ENCODE peak calls at places on chromosomes 1 and 21, in five cellular contexts. W is MM.1S, U is fibroblast of lung, L is kidney, H is transverse colon. C is an unnamed sample. For H3K4me1, the result is how much of the 10 kb centered on the place peaks cover.

GRCh38 chr1:244347942-244348341 is 103.8 kb downstream of the ADSS2 start:
- DNase-seq in W (no peak), U (no peak), L (no peak), H (peak), C (no peak)

GRCh38 chr21:27339902-27340301 is 373.0 kb upstream of the ADAMTS5 start:
- DNase-seq in W (no peak), U (peak), L (no peak), H (no peak), C (no peak)

GRCh38 chr1:24374891-24375786 is 38.4 kb downstream of the STPG1 start:
- DNase-seq in W (no peak), U (no peak), L (no peak), H (no peak), C (peak)

GRCh38 chr1:198934901-198935301 is 296.1 kb downstream of the PTPRC start:
- DNase-seq in W (no peak), U (no peak), L (no peak), H (no peak), C (no peak)

GRCh38 chr1:202164271-202165037 is 4.1 kb upstream of the PTPN7 start:
- DNase-seq in W (no peak), U (no peak), L (peak), H (peak), C (no peak)

GRCh38 chr1:167701510-167701909 is 20.3 kb upstream of the MPZL1 start:
- DNase-seq in W (no peak), U (no peak), L (no peak), H (no peak), C (no peak)

GRCh38 chr1:203278087-203278884 is 27.0 kb upstream of the BTG2 start:
- DNase-seq in W (peak), U (peak), L (peak), H (peak), C (no peak)

GRCh38 chr1:1974834-1975233 is 28.8 kb downstream of the CFAP74 start:
- DNase-seq in W (no peak), U (no peak), L (no peak), H (no peak), C (no peak)

GRCh38 chr1:53381790-53382401 is 54.0 kb upstream of the LRP8 start:
- DNase-seq in W (no peak), U (peak), L (peak), H (no peak), C (peak)

GRCh38 chr1:46263146-46263545 is 15.6 kb downstream of the RAD54L start:
- DNase-seq in W (no peak), U (no peak), L (no peak), H (no peak), C (no peak)

GRCh38 chr1:45348020-45348419 is 7.8 kb upstream of the MUTYH start:
- DNase-seq in W (no peak), U (no peak), L (no peak), H (no peak), C (no peak)

GRCh38 chr1:94947453-94947852 is 20.5 kb upstream of the CNN3 start:
- DNase-seq in W (no peak), U (peak), L (no peak), H (no peak), C (no peak)

GRCh38 chr1:152252157-152252556 is 28.2 kb upstream of the HRNR start:
- DNase-seq in W (no peak), U (no peak), L (no peak), H (no peak), C (no peak)

GRCh38 chr1:214331827-214332423 is 51.0 kb downstream of the SMYD2 start:
- DNase-seq in W (peak), U (peak), L (no peak), H (peak), C (peak)

GRCh38 chr1:152111515-152111968 is 3.7 kb downstream of the TCHH start:
- DNase-seq in W (peak), U (peak), L (peak), H (no peak), C (no peak)

GRCh38 chr1:38586993-38587646 is 272.5 kb downstream of the RRAGC start:
- DNase-seq in W (peak), U (peak), L (no peak), H (peak), C (peak)

GRCh38 chr1:58282623-58283022 is 263.9 kb downstream of the OMA1 start:
- DNase-seq in W (no peak), U (no peak), L (no peak), H (no peak), C (no peak)

GRCh38 chr1:119893827-119894700 is 2.3 kb downstream of the ADAM30 start:
- DNase-seq in W (no peak), U (no peak), L (no peak), H (no peak), C (no peak)

GRCh38 chr1:31574749-31575372 is 1.5 kb upstream of the TINAGL1 start:
- DNase-seq in W (no peak), U (no peak), L (no peak), H (no peak), C (no peak)
- TF ChIP-seq CTCF in W (no peak), U (no peak), L (no peak), H (no peak), C (no peak)

DNA sequence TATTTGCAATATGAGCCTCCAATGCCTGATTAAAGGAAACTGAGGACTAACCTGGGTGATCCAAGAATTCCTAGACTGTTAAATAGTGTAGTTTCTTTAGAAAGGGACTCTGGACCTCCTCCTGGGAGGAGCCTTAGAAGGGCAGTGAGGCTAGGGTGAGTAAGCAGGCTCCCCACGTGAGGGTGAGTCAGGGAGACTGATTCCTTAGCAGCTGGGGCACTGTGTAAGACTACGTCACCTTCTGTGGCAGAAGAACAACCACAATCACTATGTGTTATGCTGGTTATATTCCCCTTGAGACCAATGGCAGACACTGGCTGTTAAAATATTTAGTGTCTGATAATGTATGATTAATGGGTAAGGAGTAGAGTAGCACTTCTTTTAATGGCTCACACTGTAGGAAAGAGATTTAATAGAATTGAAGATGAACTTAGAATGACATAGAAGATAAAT is 53.3 kb upstream of the SYT14 start:
- DNase-seq in W (no peak), U (peak), L (peak), H (no peak), C (peak)
- H3K4me3 ChIP-seq in W (no peak), U (no peak), L (no peak), H (no peak), C (no peak)

GRCh38 chr1:209650454-209650853 is 1.8 kb downstream of the LAMB3 start:
- DNase-seq in W (no peak), U (no peak), L (no peak), H (no peak), C (no peak)
- H3K4me1 ChIP-seq in W (under half), U (under half), L (under half), H (half or more), C (under half)

GRCh38 chr1:228358039-228358763 is 48.4 kb downstream of the TRIM11 start:
- DNase-seq in W (no peak), U (no peak), L (no peak), H (no peak), C (no peak)

GRCh38 chr1:228360533-228361313 is 45.9 kb downstream of the TRIM11 start:
- DNase-seq in W (no peak), U (no peak), L (peak), H (no peak), C (no peak)

GRCh38 chr1:228359613-228360532 is 46.8 kb downstream of the TRIM11 start:
- DNase-seq in W (no peak), U (no peak), L (peak), H (no peak), C (no peak)

GRCh38 chr1:228361314-228362140 is 45.1 kb downstream of the TRIM11 start:
- DNase-seq in W (no peak), U (no peak), L (peak), H (no peak), C (no peak)

GRCh38 chr1:228358764-228359612 is 47.6 kb downstream of the TRIM11 start:
- DNase-seq in W (no peak), U (no peak), L (no peak), H (no peak), C (no peak)
- TF ChIP-seq CTCF in W (no peak), U (no peak), L (no peak), H (no peak), C (no peak)

GRCh38 chr1:8022395-8023286 is 3.5 kb downstream of the ERRFI1 start:
- DNase-seq in W (no peak), U (peak), L (no peak), H (no peak), C (no peak)
- H3K4me3 ChIP-seq in W (no peak), U (peak), L (peak), H (no peak), C (peak)

GRCh38 chr1:64269558-64269884 is 66.1 kb downstream of the UBE2U start:
- DNase-seq in W (no peak), U (no peak), L (no peak), H (no peak), C (no peak)

GRCh38 chr1:64265141-64265540 is 61.7 kb downstream of the UBE2U start:
- DNase-seq in W (no peak), U (no peak), L (no peak), H (no peak), C (no peak)

GRCh38 chr1:64268653-64269557 is 65.5 kb downstream of the UBE2U start:
- DNase-seq in W (peak), U (peak), L (no peak), H (peak), C (peak)

GRCh38 chr1:64263856-64264255 is 60.4 kb downstream of the UBE2U start:
- DNase-seq in W (no peak), U (no peak), L (no peak), H (no peak), C (no peak)

GRCh38 chr1:64266941-64267340 is 63.5 kb downstream of the UBE2U start:
- DNase-seq in W (no peak), U (no peak), L (no peak), H (no peak), C (no peak)
- H3K4me1 ChIP-seq in W (under half), U (under half), L (under half), H (under half), C (under half)

DNA sequence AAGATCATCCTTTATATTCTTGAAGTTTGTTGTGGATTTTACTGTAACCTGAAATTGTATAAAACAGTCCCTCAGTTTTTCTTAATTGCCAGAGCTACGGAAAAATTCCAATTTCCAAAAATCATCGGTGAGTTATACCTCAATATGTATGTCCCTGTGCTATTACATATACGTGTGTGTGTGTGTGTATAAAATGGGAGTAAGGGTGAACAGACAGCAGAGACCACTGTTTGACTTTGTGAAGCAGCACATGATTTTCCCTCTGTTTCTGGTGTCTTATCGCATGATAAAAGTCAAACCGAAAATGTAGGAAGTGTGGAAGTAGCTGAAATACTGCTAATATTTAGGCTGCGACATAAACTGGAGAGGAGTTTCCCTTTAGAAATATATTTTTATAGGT is 1.2 kb downstream of the OR2T1 start:
- DNase-seq in W (no peak), U (no peak), L (no peak), H (no peak), C (peak)
- TF ChIP-seq CTCF in W (peak), U (no peak), L (no peak), H (no peak), C (no peak)

DNA sequence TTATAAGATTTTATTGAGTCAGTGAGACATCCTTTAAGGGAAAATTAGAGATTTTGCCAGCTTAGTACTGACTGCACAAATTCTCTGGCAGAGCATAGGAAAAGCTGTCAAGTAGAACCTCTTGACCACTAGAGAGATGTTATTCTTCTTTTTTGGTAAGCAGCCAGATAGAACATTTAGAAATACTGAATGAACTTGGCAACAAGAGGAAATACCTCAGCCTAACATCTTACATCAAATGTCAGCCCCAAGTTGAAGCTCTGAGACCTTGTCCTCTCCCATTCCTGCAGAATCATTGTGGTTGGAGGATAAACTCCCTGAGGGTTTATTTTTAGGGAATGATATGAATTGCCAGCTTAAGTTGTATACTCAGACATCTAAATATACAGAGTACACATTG is 53.4 kb downstream of the MIGA1 start:
- DNase-seq in W (no peak), U (peak), L (no peak), H (no peak), C (no peak)
- H3K4me3 ChIP-seq in W (no peak), U (no peak), L (no peak), H (no peak), C (no peak)

GRCh38 chr1:25698252-25698651 is 81.7 kb downstream of the MAN1C1 start:
- DNase-seq in W (no peak), U (no peak), L (no peak), H (no peak), C (no peak)
- H3K4me1 ChIP-seq in W (under half), U (under half), L (under half), H (half or more), C (under half)